ENCODE peak calls at places on chromosomes 13 and 19, in five cellular contexts. Y is H9, P is left ventricle myocardium inferior, C is heart left ventricle, O is adrenal gland. E is an unnamed sample.

GRCh38 chr13:30132623-30133553 is 174.5 kb downstream of the KATNAL1 start:
- DNase-seq in O (peak; percentile 98), C (peak; percentile 94), P (peak; percentile 96), Y (peak; percentile 97), E (peak; percentile 96)

GRCh38 chr13:43675577-43675976 is 111.2 kb downstream of the ENOX1 start:
- DNase-seq in O (no peak), P (no peak), Y (no peak), C (no peak), E (no peak)

GRCh38 chr19:7869910-7870511 is 4.2 kb downstream of the PRR36 start:
- DNase-seq in C (no peak), Y (peak; percentile 97), P (no peak), O (peak; percentile 94), E (peak; percentile 29)

GRCh38 chr19:9848060-9848459 is 12.9 kb downstream of the PIN1 start:
- DNase-seq in C (no peak), P (no peak), Y (peak; percentile 65), O (no peak), E (no peak)

GRCh38 chr13:24313449-24313848 is 4.1 kb downstream of the C1QTNF9 start:
- DNase-seq in O (no peak), P (no peak), C (no peak), Y (no peak), E (no peak)

GRCh38 chr19:28443361-28443760 is 769.6 kb downstream of the UQCRFS1 start:
- DNase-seq in Y (no peak), O (no peak), P (no peak), C (no peak), E (no peak)

GRCh38 chr19:33683881-33684549 is 62.3 kb downstream of the CHST8 start:
- DNase-seq in C (no peak), O (peak; percentile 67), Y (peak; percentile 90), P (no peak), E (peak; percentile 33)

GRCh38 chr13:100423375-100423774 is 165.2 kb downstream of the GGACT start:
- DNase-seq in Y (no peak), O (no peak), C (no peak), P (no peak), E (no peak)

GRCh38 chr13:111546921-111547675 is 226.7 kb downstream of the TEX29 start:
- DNase-seq in O (no peak), C (no peak), P (no peak), Y (no peak), E (no peak)

GRCh38 chr13:50731400-50731799 is 112.1 kb downstream of the DLEU7 start:
- DNase-seq in P (no peak), Y (no peak), C (peak; percentile 50), O (no peak), E (peak; percentile 58)

GRCh38 chr13:68727165-68727564 is 1380.5 kb upstream of the ATXN8OS start:
- DNase-seq in P (no peak), C (no peak), Y (no peak), O (no peak), E (no peak)

GRCh38 chr19:3198901-3199700 is 13.4 kb downstream of the NCLN start:
- DNase-seq in O (no peak), C (no peak), Y (no peak), P (no peak), E (no peak)

GRCh38 chr19:50921391-50922315 is 10.5 kb upstream of the KLK4 start:
- DNase-seq in Y (no peak), O (no peak), C (no peak), P (no peak), E (no peak)

GRCh38 chr13:114225610-114226009 is 9.1 kb upstream of the CDC16 start:
- DNase-seq in P (no peak), Y (no peak), C (no peak), O (no peak), E (no peak)

GRCh38 chr13:48773531-48774275 is 120.0 kb downstream of the CYSLTR2 start:
- DNase-seq in Y (no peak), C (no peak), O (no peak), P (no peak), E (no peak)

GRCh38 chr19:651114-651818 is 11.6 kb downstream of the FGF22 start:
- DNase-seq in C (no peak), P (no peak), O (no peak), Y (no peak), E (no peak)

GRCh38 chr13:48976677-48977625 is 1.2 kb downstream of the FNDC3A start:
- DNase-seq in Y (no peak), C (no peak), P (no peak), O (no peak), E (no peak)

GRCh38 chr13:51370116-51370515 is 30.6 kb downstream of the SERPINE3 start:
- DNase-seq in Y (no peak), C (no peak), P (no peak), O (no peak), E (no peak)

GRCh38 chr13:40094056-40094455 is 438.6 kb downstream of the COG6 start:
- DNase-seq in Y (no peak), O (no peak), C (no peak), P (no peak), E (no peak)

GRCh38 chr13:29954082-29955043 is 103.9 kb upstream of the UBL3 start:
- DNase-seq in C (no peak), Y (no peak), O (no peak), P (no peak), E (no peak)

GRCh38 chr19:14536926-14537692 is 7.7 kb downstream of the TECR start:
- DNase-seq in O (peak; percentile 91), P (peak; percentile 72), Y (peak; percentile 98), C (peak; percentile 74), E (peak; percentile 83)

GRCh38 chr19:1591421-1592022 is 1.1 kb downstream of the MBD3 start:
- DNase-seq in P (no peak), C (no peak), O (peak; percentile 34), Y (no peak), E (no peak)

GRCh38 chr19:2617393-2618165 is 84.9 kb downstream of the GNG7 start:
- DNase-seq in C (no peak), P (no peak), O (no peak), Y (no peak), E (no peak)

GRCh38 chr13:112651306-112651705 is 38.5 kb upstream of the ATP11A start:
- DNase-seq in P (no peak), O (no peak), C (no peak), Y (no peak), E (no peak)

GRCh38 chr19:55027472-55028337 is 10.4 kb downstream of the GP6 start:
- DNase-seq in P (no peak), C (no peak), Y (no peak), O (no peak), E (no peak)

GRCh38 chr13:31722684-31723083 is 16.6 kb upstream of the RXFP2 start:
- DNase-seq in O (no peak), C (no peak), P (no peak), Y (no peak), E (no peak)

GRCh38 chr13:81409284-81409683 is 1068.4 kb upstream of the SPRY2 start:
- DNase-seq in C (no peak), P (no peak), Y (no peak), O (no peak), E (no peak)

GRCh38 chr13:28684257-28684656 is 25.3 kb downstream of the POMP start:
- DNase-seq in Y (peak; percentile 97), C (no peak), O (no peak), P (no peak), E (no peak)

GRCh38 chr13:102911336-102911735 is 65.5 kb downstream of the ERCC5 start:
- DNase-seq in C (no peak), O (no peak), P (no peak), Y (no peak), E (no peak)

GRCh38 chr13:97986841-97987240 is 33.4 kb downstream of the IPO5 start:
- DNase-seq in C (no peak), O (peak; percentile 23), P (no peak), Y (no peak), E (no peak)

DNA sequence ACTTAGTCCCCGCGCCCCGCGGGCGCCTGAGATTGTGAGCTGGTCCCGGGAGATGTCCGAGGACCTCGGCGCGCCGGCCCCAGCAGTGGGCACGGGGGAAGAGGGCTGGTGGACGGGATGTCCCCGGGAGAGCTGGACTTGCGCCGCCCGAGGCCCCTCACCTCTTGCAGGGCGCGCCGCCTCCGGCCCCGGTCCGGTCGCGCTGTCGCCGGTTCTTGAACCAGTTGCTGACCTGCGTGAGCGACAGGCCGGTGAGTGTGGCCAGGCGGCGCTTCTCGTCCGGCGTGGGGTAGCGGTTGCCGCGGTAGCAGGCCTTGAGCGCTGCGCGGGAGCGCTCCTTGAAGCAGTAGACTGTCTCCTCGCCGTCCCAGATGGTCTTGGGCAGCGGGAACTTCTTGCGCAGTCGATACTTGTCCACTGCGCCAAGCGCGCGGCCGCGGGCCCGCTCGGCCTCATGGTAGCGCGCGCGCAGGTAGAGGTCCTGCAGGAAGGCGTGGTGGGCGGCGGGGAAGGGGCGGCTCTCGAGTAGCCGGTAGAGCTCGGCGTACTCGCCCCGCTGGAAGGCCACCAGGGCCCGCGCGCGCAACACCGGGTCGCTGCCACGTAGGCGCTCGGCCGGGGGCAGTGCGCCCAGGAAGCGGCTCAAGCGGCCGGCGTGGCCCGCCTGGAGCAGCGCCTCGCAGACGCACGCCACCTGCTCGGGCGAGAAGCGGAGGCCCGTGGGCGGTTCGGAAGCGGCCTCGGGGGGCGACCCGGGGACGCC is 990 bp downstream of the SIX5 start:
- DNase-seq in P (peak; percentile 76), C (peak; percentile 71), Y (peak; percentile 71), O (peak; percentile 72), E (peak; percentile 62)
- TF ChIP-seq CTCF in P (no peak), C (no peak), Y (no peak), O (no peak), E (no peak)

DNA sequence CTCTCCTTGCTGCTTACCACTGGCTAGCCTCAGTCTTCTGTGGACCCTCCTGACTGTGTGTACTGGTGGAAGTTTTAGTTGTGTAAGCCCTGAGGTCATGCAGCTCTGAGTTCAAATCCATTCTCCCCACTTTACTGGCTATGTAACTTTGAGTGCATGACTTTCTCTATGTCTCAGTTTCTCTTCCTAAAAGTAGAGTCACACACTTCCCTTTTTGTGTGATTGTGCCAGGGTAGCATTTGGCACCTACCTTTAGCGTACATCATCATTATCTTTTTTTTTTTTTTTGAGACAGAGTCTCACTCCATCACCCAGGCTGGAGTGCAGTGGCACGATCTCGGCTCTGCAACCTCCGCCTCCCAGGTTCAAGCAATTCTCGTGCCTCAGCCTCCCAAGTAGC is 70.3 kb downstream of the MAP4K1 start:
- DNase-seq in Y (no peak), O (no peak), C (no peak), P (no peak), E (no peak)
- H3K27ac ChIP-seq in Y (no peak overlapping the region), O (no peak overlapping the region), C (no peak overlapping the region), P (no peak overlapping the region), E (no peak overlapping the region)

DNA sequence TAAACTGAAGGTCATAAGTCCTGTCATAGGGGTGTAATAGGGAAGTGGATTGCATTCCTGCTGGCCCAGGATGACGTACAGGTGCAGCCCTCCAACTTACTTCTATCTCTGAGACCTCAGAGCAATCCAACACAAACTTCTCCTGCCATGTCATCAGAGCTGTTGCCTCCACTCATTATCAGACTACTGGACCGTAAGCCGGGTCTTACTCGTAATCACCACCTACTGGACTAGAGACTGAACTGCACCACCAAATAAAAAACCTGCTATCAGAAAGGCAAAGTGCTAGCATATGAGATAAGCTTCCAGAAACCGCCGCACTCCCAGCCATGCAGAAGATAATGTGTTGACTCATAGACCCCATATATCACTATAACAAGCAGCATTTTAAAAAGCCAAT is 102.1 kb downstream of the SLITRK1 start:
- DNase-seq in Y (peak; percentile 56), O (no peak), C (no peak), P (no peak), E (no peak)
- TF ChIP-seq CTCF in Y (peak; percentile 70), O (no peak), C (no peak), P (no peak), E (no peak)

GRCh38 chr19:35119091-35119490 is 3.5 kb downstream of the FXYD3 start:
- DNase-seq in P (no peak), Y (no peak), C (no peak), O (no peak), E (no peak)
- H3K27ac ChIP-seq in P (peak overlapping the region; percentile 33), Y (no peak overlapping the region), C (peak overlapping the region; percentile 11), O (no peak overlapping the region), E (no peak overlapping the region)

E was measured in heart right ventricle.